ENCODE peak calls at places on chromosomes 4 and X, in ten cellular contexts. V is endodermal cell, D is lung, R is psoas muscle, K is kidney, X is glutamatergic neuron, S is cardiac muscle cell, L is choroid plexus epithelial cell, A is GM20000, Y is fibroblast of lung. E is an unnamed sample.

GRCh38 chr4:1081689-1082040 is 31.7 kb downstream of the RNF212 start:
- DNase-seq in V (no peak), D (no peak), R (no peak), K (no peak), X (no peak), S (peak; percentile 28), L (peak; percentile 28), A (no peak), Y (peak; percentile 66), E (no peak)

GRCh38 chrX:54182194-54182863 is 725 bp downstream of the FAM120C start:
- DNase-seq in V (peak; percentile 70), D (peak; percentile 63), R (peak; percentile 64), K (peak; percentile 88), X (peak; percentile 55), S (peak; percentile 34), L (peak; percentile 26), A (peak; percentile 67), Y (peak; percentile 27), E (no peak)

GRCh38 chrX:153944140-153944799 is at the start of gene RENBP:
- DNase-seq in V (peak; percentile 86), D (peak; percentile 57), R (no peak), K (no peak), X (peak; percentile 64), S (no peak), L (no peak), A (peak; percentile 54), Y (no peak), E (peak; percentile 63)

GRCh38 chrX:143437439-143437838 is 79.8 kb downstream of the SPANXN3 start:
- DNase-seq in V (no peak), D (no peak), R (no peak), K (no peak), X (no peak), S (peak; percentile 55), L (no peak), A (no peak), Y (no peak), E (peak; percentile 4)

GRCh38 chr4:60934896-60935295 is 265.2 kb upstream of the ADGRL3 start:
- DNase-seq in V (no peak), D (no peak), R (no peak), K (no peak), X (no peak), S (no peak), L (no peak), A (no peak), Y (no peak), E (no peak)

GRCh38 chrX:95382799-95383198 is 1301.8 kb upstream of the DIAPH2 start:
- DNase-seq in V (no peak), D (no peak), R (no peak), K (no peak), X (no peak), S (no peak), L (no peak), A (no peak), Y (no peak), E (no peak)

GRCh38 chr4:168394556-168394955 is 76.0 kb upstream of the DDX60 start:
- DNase-seq in V (no peak), D (no peak), R (no peak), K (no peak), X (no peak), S (no peak), L (no peak), A (no peak), Y (no peak), E (no peak)

GRCh38 chrX:51776851-51777250 is 33.6 kb downstream of the GSPT2 start:
- DNase-seq in V (peak; percentile 65), D (no peak), R (no peak), K (no peak), X (no peak), S (no peak), L (no peak), A (no peak), Y (no peak), E (no peak)

GRCh38 chrX:21989415-21989814 is 42.7 kb upstream of the PHEX start:
- DNase-seq in V (no peak), D (no peak), R (no peak), K (no peak), X (no peak), S (no peak), L (no peak), A (peak; percentile 5), Y (no peak), E (no peak)

GRCh38 chr4:182307746-182308145 is 64.5 kb downstream of the TENM3 start:
- DNase-seq in V (no peak), D (peak; percentile 54), R (no peak), K (no peak), X (no peak), S (peak; percentile 90), L (peak; percentile 93), A (no peak), Y (peak; percentile 90), E (no peak)

GRCh38 chr4:182309877-182310276 is 66.7 kb downstream of the TENM3 start:
- DNase-seq in V (no peak), D (no peak), R (no peak), K (no peak), X (no peak), S (no peak), L (no peak), A (no peak), Y (no peak), E (no peak)

GRCh38 chr4:182303847-182304246 is 60.6 kb downstream of the TENM3 start:
- DNase-seq in V (no peak), D (no peak), R (no peak), K (no peak), X (no peak), S (no peak), L (no peak), A (no peak), Y (no peak), E (no peak)

GRCh38 chr4:182310316-182310715 is 67.1 kb downstream of the TENM3 start:
- DNase-seq in V (no peak), D (no peak), R (no peak), K (no peak), X (no peak), S (no peak), L (peak; percentile 33), A (no peak), Y (peak; percentile 67), E (no peak)

DNA sequence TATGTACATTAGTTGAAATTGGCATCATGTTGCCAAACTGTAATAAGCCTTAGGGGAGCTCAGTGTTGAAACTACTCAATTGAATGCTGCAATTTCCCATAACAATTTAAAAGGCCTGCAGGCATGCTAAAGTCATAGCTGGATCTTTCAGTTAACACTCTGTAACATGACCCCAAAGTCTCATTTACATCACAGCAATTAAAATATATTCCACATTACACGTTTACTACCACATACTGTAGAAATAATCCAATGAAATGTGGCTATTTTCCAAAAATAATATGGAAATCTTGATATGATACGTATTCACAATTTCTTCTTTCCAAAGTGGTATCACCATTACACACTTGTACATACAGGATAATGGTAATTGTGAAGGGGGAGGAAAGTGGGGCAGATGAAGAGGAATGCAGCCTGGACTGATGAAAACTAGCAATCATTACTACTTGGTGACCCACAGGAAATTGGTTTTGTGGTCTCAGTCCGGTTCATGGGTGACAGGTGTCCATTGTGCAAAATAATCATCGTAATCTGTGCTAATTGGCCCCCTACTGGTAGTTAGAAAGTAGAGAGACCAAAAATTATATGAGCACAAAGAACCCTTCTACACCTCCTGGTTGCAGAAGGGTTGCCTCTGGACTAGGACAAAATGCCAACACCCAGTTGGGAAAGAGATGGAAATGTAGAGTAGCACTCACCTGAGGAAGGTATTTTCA is 63.7 kb downstream of the TENM3 start:
- DNase-seq in V (no peak), D (no peak), R (no peak), K (no peak), X (no peak), S (no peak), L (peak; percentile 25), A (no peak), Y (peak; percentile 44), E (no peak)
- TF ChIP-seq CTCF in V (no peak), D (no peak), R (no peak), K (no peak), X (peak; percentile 13), S (peak; percentile 36), L (peak; percentile 44), A (no peak), Y (no peak), E (no peak)

GRCh38 chrX:140733766-140734342 is 24.3 kb downstream of the LINC00632 start:
- DNase-seq in V (peak; percentile 58), D (no peak), R (no peak), K (no peak), X (peak; percentile 16), S (peak; percentile 68), L (peak; percentile 63), A (peak; percentile 7), Y (peak; percentile 70), E (peak; percentile 38)
- TF ChIP-seq CTCF in V (peak; percentile 94), D (peak; percentile 68), R (peak; percentile 73), K (peak; percentile 61), X (peak; percentile 74), S (peak; percentile 61), L (peak; percentile 79), A (peak; percentile 42), Y (peak; percentile 59), E (peak; percentile 78)

GRCh38 chrX:131853440-131853839 is 169.7 kb upstream of the STK26 start:
- DNase-seq in V (no peak), D (no peak), R (no peak), K (no peak), X (no peak), S (no peak), L (no peak), A (no peak), Y (no peak), E (no peak)

DNA sequence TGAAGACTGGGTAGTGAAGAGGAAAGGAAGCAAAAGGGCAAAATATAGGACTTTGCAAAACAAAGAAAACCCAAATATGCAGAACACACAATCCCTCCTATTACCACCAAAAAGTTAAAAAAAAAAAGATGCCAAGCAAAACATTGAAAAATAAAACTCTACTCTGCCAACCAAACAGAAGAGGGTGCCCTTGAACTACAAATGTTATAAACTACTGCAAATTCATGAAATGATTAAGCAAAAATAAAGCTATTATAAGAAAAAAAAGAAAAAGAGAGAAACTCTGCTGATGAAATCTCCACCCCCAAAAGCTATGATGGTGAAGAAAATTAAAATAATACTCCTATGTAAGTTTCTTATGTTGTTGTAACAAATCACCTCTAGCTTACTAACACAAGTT is 168.5 kb upstream of the STK26 start:
- DNase-seq in V (no peak), D (no peak), R (no peak), K (no peak), X (no peak), S (peak; percentile 13), L (peak; percentile 4), A (no peak), Y (peak; percentile 7), E (no peak)
- TF ChIP-seq CTCF in V (peak; percentile 72), D (no peak), R (no peak), K (no peak), X (no peak), S (no peak), L (no peak), A (no peak), Y (no peak), E (peak; percentile 17)

DNA sequence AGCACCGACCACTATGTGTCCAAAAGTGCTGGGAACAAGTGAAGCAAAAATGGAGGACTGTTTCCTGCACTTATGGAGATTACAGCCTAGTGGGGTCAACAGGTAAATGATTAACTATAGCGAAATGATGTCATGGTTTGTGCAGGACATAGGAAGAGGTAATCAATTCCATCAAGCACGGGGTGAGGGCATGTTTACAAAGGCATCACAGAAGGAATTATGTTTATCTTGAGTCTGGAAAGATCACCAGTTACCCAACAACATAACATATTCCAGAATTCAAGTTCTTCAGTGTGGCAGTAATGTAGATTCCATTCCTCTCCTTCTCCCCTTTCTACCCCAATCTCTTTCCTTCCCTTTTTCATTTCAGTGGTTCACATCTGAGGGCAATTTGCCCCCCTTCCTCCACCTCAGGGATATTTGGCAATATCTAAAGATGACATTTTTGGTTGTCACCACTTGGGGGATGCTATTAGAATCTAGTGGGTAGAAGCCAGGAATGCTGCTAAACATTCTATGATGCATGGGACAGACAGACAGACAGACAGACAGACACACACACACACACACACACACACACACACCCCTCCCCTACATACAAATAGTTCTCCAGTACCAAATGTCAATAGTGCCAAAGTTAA is 24.1 kb downstream of the FAM47E start:
- DNase-seq in V (no peak), D (no peak), R (no peak), K (no peak), X (no peak), S (no peak), L (no peak), A (no peak), Y (no peak), E (no peak)
- TF ChIP-seq CTCF in V (no peak), D (no peak), R (no peak), K (no peak), X (no peak), S (no peak), L (no peak), A (no peak), Y (no peak), E (no peak)

E was measured in nephron progenitor cell.